ENCODE peak calls at places on chromosome 21, in nine cellular contexts. One of them, this sample, is unnamed.

GRCh38 chr21:21624674-21625073 is 626.5 kb downstream of the NCAM2 start:
- DNase-seq in upper lobe of right lung: no peak
- DNase-seq in GM23338: no peak
- DNase-seq in lower lobe of right lung: no peak
- DNase-seq in fibroblast of lung: peak; percentile 86
- DNase-seq in adrenal gland: no peak
- DNase-seq in AG04450: peak; percentile 26
- DNase-seq in HCT116: no peak
- DNase-seq in CD4-positive, alpha-beta T cell: no peak
- DNase-seq in this sample: no peak

GRCh38 chr21:45974073-45975016 is 7.2 kb upstream of the COL6A1 start:
- DNase-seq in upper lobe of right lung: peak; percentile 71
- DNase-seq in GM23338: peak; percentile 72
- DNase-seq in lower lobe of right lung: peak; percentile 48
- DNase-seq in fibroblast of lung: peak; percentile 84
- DNase-seq in adrenal gland: peak; percentile 32
- DNase-seq in AG04450: no peak
- DNase-seq in HCT116: peak; percentile 36
- DNase-seq in CD4-positive, alpha-beta T cell: no peak
- DNase-seq in this sample: peak; percentile 70

GRCh38 chr21:36479415-36480402 is at the start of gene CLDN14:
- DNase-seq in upper lobe of right lung: no peak
- DNase-seq in GM23338: no peak
- DNase-seq in lower lobe of right lung: no peak
- DNase-seq in fibroblast of lung: peak; percentile 36
- DNase-seq in adrenal gland: no peak
- DNase-seq in AG04450: no peak
- DNase-seq in HCT116: no peak
- DNase-seq in CD4-positive, alpha-beta T cell: no peak
- DNase-seq in this sample: no peak

GRCh38 chr21:45997495-45998275 is 16.1 kb downstream of the COL6A1 start:
- DNase-seq in upper lobe of right lung: no peak
- DNase-seq in GM23338: no peak
- DNase-seq in lower lobe of right lung: peak; percentile 43
- DNase-seq in fibroblast of lung: no peak
- DNase-seq in adrenal gland: peak; percentile 0
- DNase-seq in AG04450: no peak
- DNase-seq in HCT116: no peak
- DNase-seq in CD4-positive, alpha-beta T cell: no peak
- DNase-seq in this sample: peak; percentile 55

GRCh38 chr21:42522771-42523170 is 9.1 kb downstream of the SLC37A1 start:
- DNase-seq in upper lobe of right lung: no peak
- DNase-seq in GM23338: no peak
- DNase-seq in lower lobe of right lung: no peak
- DNase-seq in fibroblast of lung: no peak
- DNase-seq in adrenal gland: no peak
- DNase-seq in AG04450: no peak
- DNase-seq in HCT116: no peak
- DNase-seq in CD4-positive, alpha-beta T cell: no peak
- DNase-seq in this sample: no peak

GRCh38 chr21:43362306-43362927 is 64.5 kb downstream of the SIK1 start:
- DNase-seq in upper lobe of right lung: peak; percentile 80
- DNase-seq in GM23338: peak; percentile 59
- DNase-seq in lower lobe of right lung: peak; percentile 71
- DNase-seq in fibroblast of lung: peak; percentile 71
- DNase-seq in adrenal gland: peak; percentile 61
- DNase-seq in AG04450: peak; percentile 45
- DNase-seq in HCT116: no peak
- DNase-seq in CD4-positive, alpha-beta T cell: peak; percentile 75
- DNase-seq in this sample: no peak

GRCh38 chr21:44793269-44794030 is 8.2 kb downstream of the UBE2G2 start:
- DNase-seq in upper lobe of right lung: no peak
- DNase-seq in GM23338: peak; percentile 80
- DNase-seq in lower lobe of right lung: peak; percentile 71
- DNase-seq in fibroblast of lung: peak; percentile 49
- DNase-seq in adrenal gland: peak; percentile 66
- DNase-seq in AG04450: no peak
- DNase-seq in HCT116: peak; percentile 24
- DNase-seq in CD4-positive, alpha-beta T cell: peak; percentile 31
- DNase-seq in this sample: no peak

GRCh38 chr21:29149771-29150425 is 19.5 kb downstream of the MAP3K7CL start:
- DNase-seq in upper lobe of right lung: no peak
- DNase-seq in GM23338: no peak
- DNase-seq in lower lobe of right lung: no peak
- DNase-seq in fibroblast of lung: peak; percentile 78
- DNase-seq in adrenal gland: no peak
- DNase-seq in AG04450: peak; percentile 49
- DNase-seq in HCT116: no peak
- DNase-seq in CD4-positive, alpha-beta T cell: no peak
- DNase-seq in this sample: no peak

GRCh38 chr21:46052703-46053651 is 44.9 kb upstream of the COL6A2 start:
- DNase-seq in upper lobe of right lung: no peak
- DNase-seq in GM23338: no peak
- DNase-seq in lower lobe of right lung: peak; percentile 42
- DNase-seq in fibroblast of lung: peak; percentile 96
- DNase-seq in adrenal gland: no peak
- DNase-seq in AG04450: no peak
- DNase-seq in HCT116: peak; percentile 33
- DNase-seq in CD4-positive, alpha-beta T cell: no peak
- DNase-seq in this sample: no peak

GRCh38 chr21:45847870-45848269 is 133.7 kb upstream of the COL6A1 start:
- DNase-seq in upper lobe of right lung: no peak
- DNase-seq in GM23338: no peak
- DNase-seq in lower lobe of right lung: no peak
- DNase-seq in fibroblast of lung: peak; percentile 30
- DNase-seq in adrenal gland: no peak
- DNase-seq in AG04450: no peak
- DNase-seq in HCT116: no peak
- DNase-seq in CD4-positive, alpha-beta T cell: no peak
- DNase-seq in this sample: peak; percentile 2

GRCh38 chr21:42621828-42622199 is 31.6 kb upstream of the PDE9A start:
- DNase-seq in upper lobe of right lung: peak; percentile 8
- DNase-seq in GM23338: no peak
- DNase-seq in lower lobe of right lung: no peak
- DNase-seq in fibroblast of lung: no peak
- DNase-seq in adrenal gland: no peak
- DNase-seq in AG04450: no peak
- DNase-seq in HCT116: no peak
- DNase-seq in CD4-positive, alpha-beta T cell: no peak
- DNase-seq in this sample: no peak

GRCh38 chr21:45894107-45894810 is 87.3 kb upstream of the COL6A1 start:
- DNase-seq in upper lobe of right lung: no peak
- DNase-seq in GM23338: no peak
- DNase-seq in lower lobe of right lung: peak; percentile 34
- DNase-seq in fibroblast of lung: peak; percentile 81
- DNase-seq in adrenal gland: peak; percentile 37
- DNase-seq in AG04450: peak; percentile 46
- DNase-seq in HCT116: no peak
- DNase-seq in CD4-positive, alpha-beta T cell: no peak
- DNase-seq in this sample: no peak

GRCh38 chr21:43654806-43655489 is 4.3 kb downstream of the HSF2BP start:
- DNase-seq in upper lobe of right lung: no peak
- DNase-seq in GM23338: no peak
- DNase-seq in lower lobe of right lung: no peak
- DNase-seq in fibroblast of lung: peak; percentile 53
- DNase-seq in adrenal gland: peak; percentile 42
- DNase-seq in AG04450: no peak
- DNase-seq in HCT116: no peak
- DNase-seq in CD4-positive, alpha-beta T cell: no peak
- DNase-seq in this sample: no peak

GRCh38 chr21:45551316-45551715 is 9.1 kb upstream of the SLC19A1 start:
- DNase-seq in upper lobe of right lung: peak; percentile 46
- DNase-seq in GM23338: no peak
- DNase-seq in lower lobe of right lung: peak; percentile 47
- DNase-seq in fibroblast of lung: peak; percentile 81
- DNase-seq in adrenal gland: peak; percentile 57
- DNase-seq in AG04450: no peak
- DNase-seq in HCT116: peak; percentile 63
- DNase-seq in CD4-positive, alpha-beta T cell: no peak
- DNase-seq in this sample: no peak

GRCh38 chr21:42784276-42784675 is 95.1 kb downstream of the WDR4 start:
- DNase-seq in upper lobe of right lung: no peak
- DNase-seq in GM23338: no peak
- DNase-seq in lower lobe of right lung: no peak
- DNase-seq in fibroblast of lung: no peak
- DNase-seq in adrenal gland: no peak
- DNase-seq in AG04450: no peak
- DNase-seq in HCT116: no peak
- DNase-seq in CD4-positive, alpha-beta T cell: no peak
- DNase-seq in this sample: no peak

GRCh38 chr21:42527489-42528158 is 14.0 kb downstream of the SLC37A1 start:
- DNase-seq in upper lobe of right lung: no peak
- DNase-seq in GM23338: no peak
- DNase-seq in lower lobe of right lung: no peak
- DNase-seq in fibroblast of lung: no peak
- DNase-seq in adrenal gland: no peak
- DNase-seq in AG04450: no peak
- DNase-seq in HCT116: no peak
- DNase-seq in CD4-positive, alpha-beta T cell: peak; percentile 36
- DNase-seq in this sample: no peak

GRCh38 chr21:25790122-25790951 is 55.6 kb downstream of the GABPA start:
- DNase-seq in upper lobe of right lung: no peak
- DNase-seq in GM23338: peak; percentile 52
- DNase-seq in lower lobe of right lung: no peak
- DNase-seq in fibroblast of lung: peak; percentile 28
- DNase-seq in adrenal gland: peak; percentile 22
- DNase-seq in AG04450: no peak
- DNase-seq in HCT116: peak; percentile 34
- DNase-seq in CD4-positive, alpha-beta T cell: no peak
- DNase-seq in this sample: no peak

GRCh38 chr21:43959231-43960041 is 52.7 kb upstream of the TRAPPC10 start:
- DNase-seq in upper lobe of right lung: no peak
- DNase-seq in GM23338: no peak
- DNase-seq in lower lobe of right lung: no peak
- DNase-seq in fibroblast of lung: no peak
- DNase-seq in adrenal gland: no peak
- DNase-seq in AG04450: no peak
- DNase-seq in HCT116: no peak
- DNase-seq in CD4-positive, alpha-beta T cell: no peak
- DNase-seq in this sample: no peak

GRCh38 chr21:43925096-43925481 is 60.1 kb downstream of the AGPAT3 start:
- DNase-seq in upper lobe of right lung: no peak
- DNase-seq in GM23338: no peak
- DNase-seq in lower lobe of right lung: peak; percentile 31
- DNase-seq in fibroblast of lung: no peak
- DNase-seq in adrenal gland: no peak
- DNase-seq in AG04450: no peak
- DNase-seq in HCT116: no peak
- DNase-seq in CD4-positive, alpha-beta T cell: no peak
- DNase-seq in this sample: no peak

GRCh38 chr21:37642493-37642892 is 273.8 kb downstream of the KCNJ6 start:
- DNase-seq in upper lobe of right lung: no peak
- DNase-seq in GM23338: peak; percentile 85
- DNase-seq in lower lobe of right lung: no peak
- DNase-seq in fibroblast of lung: no peak
- DNase-seq in adrenal gland: peak; percentile 36
- DNase-seq in AG04450: no peak
- DNase-seq in HCT116: peak; percentile 24
- DNase-seq in CD4-positive, alpha-beta T cell: peak; percentile 7
- DNase-seq in this sample: no peak
- TF ChIP-seq CTCF in upper lobe of right lung: peak; percentile 31
- TF ChIP-seq CTCF in GM23338: peak; percentile 72
- TF ChIP-seq CTCF in lower lobe of right lung: peak; percentile 27
- TF ChIP-seq CTCF in fibroblast of lung: no peak
- TF ChIP-seq CTCF in adrenal gland: peak; percentile 16
- TF ChIP-seq CTCF in AG04450: no peak
- TF ChIP-seq CTCF in HCT116: peak; percentile 58
- TF ChIP-seq CTCF in CD4-positive, alpha-beta T cell: peak; percentile 27
- TF ChIP-seq CTCF in this sample: peak; percentile 47

DNA sequence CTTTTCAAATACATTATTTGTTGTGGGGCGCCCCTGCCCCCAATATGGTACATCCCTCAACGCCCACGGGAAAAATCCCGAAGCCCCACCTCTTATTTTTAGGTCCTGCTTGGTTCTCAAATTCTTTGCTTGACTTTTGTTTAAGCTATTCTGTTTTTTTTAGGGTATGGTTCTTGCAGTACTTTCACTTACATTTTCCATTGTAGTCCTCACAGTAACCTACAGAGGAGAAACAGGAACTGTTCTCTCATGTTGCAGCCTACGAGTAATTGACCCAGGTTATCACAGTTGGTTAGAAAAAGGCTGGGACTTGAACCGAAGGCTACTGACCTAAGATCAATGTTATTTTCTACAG is 699 bp upstream of the C21orf91 start:
- DNase-seq in upper lobe of right lung: no peak
- DNase-seq in GM23338: peak; percentile 45
- DNase-seq in lower lobe of right lung: no peak
- DNase-seq in fibroblast of lung: no peak
- DNase-seq in adrenal gland: no peak
- DNase-seq in AG04450: peak; percentile 53
- DNase-seq in HCT116: no peak
- DNase-seq in CD4-positive, alpha-beta T cell: no peak
- DNase-seq in this sample: no peak
- H3K27ac ChIP-seq in upper lobe of right lung: peak overlapping the region; percentile 99
- H3K27ac ChIP-seq in GM23338: peak overlapping the region; percentile 93
- H3K27ac ChIP-seq in lower lobe of right lung: peak overlapping the region; percentile 96
- H3K27ac ChIP-seq in fibroblast of lung: peak overlapping the region; percentile 98
- H3K27ac ChIP-seq in adrenal gland: peak overlapping the region; percentile 92
- H3K27ac ChIP-seq in AG04450: peak overlapping the region; percentile 63
- H3K27ac ChIP-seq in HCT116: peak overlapping the region; percentile 87
- H3K27ac ChIP-seq in CD4-positive, alpha-beta T cell: peak overlapping the region; percentile 92
- H3K27ac ChIP-seq in this sample: peak overlapping the region; percentile 45

GRCh38 chr21:26961704-26962103 is 5.2 kb downstream of the ADAMTS5 start:
- DNase-seq in upper lobe of right lung: no peak
- DNase-seq in GM23338: peak; percentile 83
- DNase-seq in lower lobe of right lung: no peak
- DNase-seq in fibroblast of lung: no peak
- DNase-seq in adrenal gland: no peak
- DNase-seq in AG04450: no peak
- DNase-seq in HCT116: no peak
- DNase-seq in CD4-positive, alpha-beta T cell: no peak
- DNase-seq in this sample: no peak
- TF ChIP-seq CTCF in upper lobe of right lung: peak; percentile 28
- TF ChIP-seq CTCF in GM23338: peak; percentile 87
- TF ChIP-seq CTCF in lower lobe of right lung: peak; percentile 25
- TF ChIP-seq CTCF in fibroblast of lung: peak; percentile 29
- TF ChIP-seq CTCF in adrenal gland: no peak
- TF ChIP-seq CTCF in AG04450: no peak
- TF ChIP-seq CTCF in HCT116: no peak
- TF ChIP-seq CTCF in CD4-positive, alpha-beta T cell: no peak
- TF ChIP-seq CTCF in this sample: peak; percentile 6

DNA sequence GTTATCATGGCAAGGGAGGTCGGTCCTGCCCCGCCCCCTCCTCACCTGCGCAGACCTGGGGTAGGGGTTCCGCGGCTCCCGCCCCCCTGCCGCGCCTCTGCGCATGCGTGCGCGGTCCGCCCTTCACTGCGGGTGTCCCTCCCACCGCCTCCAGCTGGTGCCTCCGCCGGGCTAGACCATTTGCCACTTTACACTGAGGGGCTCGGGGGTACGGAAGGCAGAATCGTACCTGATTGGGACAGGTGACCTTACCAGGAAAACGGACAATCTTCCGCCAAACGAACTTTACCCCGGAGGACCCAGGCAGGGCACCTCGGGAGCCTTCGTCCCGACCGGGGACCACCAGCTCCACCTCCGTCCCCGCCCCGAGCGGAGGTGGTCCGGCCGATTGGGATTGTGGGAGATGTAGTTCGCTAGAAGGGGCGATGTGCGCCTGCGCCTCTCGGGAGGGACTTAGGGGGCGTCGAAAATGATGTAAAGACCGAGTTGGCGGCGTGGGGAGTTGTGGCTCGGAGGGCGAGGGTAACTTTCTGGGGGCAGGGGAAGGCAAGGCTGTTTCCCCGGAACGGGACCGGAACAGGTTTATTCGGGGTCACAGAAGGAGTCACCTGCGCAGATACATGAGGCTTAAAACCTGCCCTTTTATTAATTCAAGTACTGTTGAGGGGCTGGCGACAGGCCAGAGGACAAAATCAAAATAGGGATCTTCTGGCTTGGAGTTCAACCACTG is at the start of gene DNAJC28:
- DNase-seq in upper lobe of right lung: peak; percentile 97
- DNase-seq in GM23338: peak; percentile 99
- DNase-seq in lower lobe of right lung: peak; percentile 93
- DNase-seq in fibroblast of lung: peak; percentile 88
- DNase-seq in adrenal gland: peak; percentile 92
- DNase-seq in AG04450: peak; percentile 80
- DNase-seq in HCT116: peak; percentile 85
- DNase-seq in CD4-positive, alpha-beta T cell: peak; percentile 89
- DNase-seq in this sample: peak; percentile 91
- H3K27ac ChIP-seq in upper lobe of right lung: peak within 1 kb of the TSS; percentile 73
- H3K27ac ChIP-seq in GM23338: peak within 1 kb of the TSS; percentile 83
- H3K27ac ChIP-seq in lower lobe of right lung: peak within 1 kb of the TSS; percentile 81
- H3K27ac ChIP-seq in fibroblast of lung: peak within 1 kb of the TSS; percentile 87
- H3K27ac ChIP-seq in adrenal gland: peak within 1 kb of the TSS; percentile 87
- H3K27ac ChIP-seq in AG04450: no peak within 1 kb of the TSS
- H3K27ac ChIP-seq in HCT116: peak within 1 kb of the TSS; percentile 34
- H3K27ac ChIP-seq in CD4-positive, alpha-beta T cell: peak within 1 kb of the TSS; percentile 63
- H3K27ac ChIP-seq in this sample: peak within 1 kb of the TSS; percentile 12

This sample was measured in RWPE2.